ENCODE peak calls at places on chromosomes 13 and 19, in eight cellular contexts. One of them, this sample, is unnamed.

GRCh38 chr19:29779921-29780320 is 31.9 kb upstream of the CCNE1 start:
- DNase-seq in T-cell: no peak
- DNase-seq in CD14-positive monocyte: no peak
- DNase-seq in Daoy: no peak
- DNase-seq in GM04504: no peak
- DNase-seq in stimulated activated CD4-positive, alpha-beta T cell treated with anti-CD3 and anti-CD28 coated beads, Interleukin-4, amount 100 ng/mL, for 48 hours: no peak
- DNase-seq in AG09319: no peak
- DNase-seq in germinal center: no peak
- DNase-seq in this sample: no peak

GRCh38 chr19:37342753-37343152 is 28.1 kb upstream of the ZNF527 start:
- DNase-seq in germinal center: no peak
- DNase-seq in T-cell: no peak
- DNase-seq in Daoy: no peak
- DNase-seq in stimulated activated CD4-positive, alpha-beta T cell treated with anti-CD3 and anti-CD28 coated beads, Interleukin-4, amount 100 ng/mL, for 48 hours: no peak
- DNase-seq in CD14-positive monocyte: no peak
- DNase-seq in GM04504: no peak
- DNase-seq in AG09319: no peak
- DNase-seq in this sample: no peak

GRCh38 chr19:18972301-18972831 is 31.3 kb upstream of the HOMER3 start:
- DNase-seq in CD14-positive monocyte: peak
- DNase-seq in AG09319: peak
- DNase-seq in stimulated activated CD4-positive, alpha-beta T cell treated with anti-CD3 and anti-CD28 coated beads, Interleukin-4, amount 100 ng/mL, for 48 hours: no peak
- DNase-seq in T-cell: no peak
- DNase-seq in Daoy: peak
- DNase-seq in germinal center: no peak
- DNase-seq in GM04504: peak
- DNase-seq in this sample: no peak

GRCh38 chr19:7789447-7789846 is 26.4 kb downstream of the CLEC4M start:
- DNase-seq in Daoy: no peak
- DNase-seq in germinal center: peak
- DNase-seq in T-cell: peak
- DNase-seq in GM04504: no peak
- DNase-seq in AG09319: no peak
- DNase-seq in stimulated activated CD4-positive, alpha-beta T cell treated with anti-CD3 and anti-CD28 coated beads, Interleukin-4, amount 100 ng/mL, for 48 hours: no peak
- DNase-seq in CD14-positive monocyte: no peak
- DNase-seq in this sample: no peak

GRCh38 chr13:110546933-110547332 is 14.6 kb downstream of the RAB20 start:
- DNase-seq in stimulated activated CD4-positive, alpha-beta T cell treated with anti-CD3 and anti-CD28 coated beads, Interleukin-4, amount 100 ng/mL, for 48 hours: no peak
- DNase-seq in T-cell: no peak
- DNase-seq in CD14-positive monocyte: no peak
- DNase-seq in germinal center: no peak
- DNase-seq in Daoy: peak
- DNase-seq in GM04504: peak
- DNase-seq in AG09319: no peak
- DNase-seq in this sample: no peak

GRCh38 chr19:56949651-56950050 is 109.1 kb upstream of the PEG3 start:
- DNase-seq in Daoy: no peak
- DNase-seq in T-cell: no peak
- DNase-seq in germinal center: no peak
- DNase-seq in stimulated activated CD4-positive, alpha-beta T cell treated with anti-CD3 and anti-CD28 coated beads, Interleukin-4, amount 100 ng/mL, for 48 hours: no peak
- DNase-seq in CD14-positive monocyte: no peak
- DNase-seq in AG09319: no peak
- DNase-seq in GM04504: no peak
- DNase-seq in this sample: no peak

GRCh38 chr19:7869910-7870511 is 4.2 kb downstream of the PRR36 start:
- DNase-seq in AG09319: no peak
- DNase-seq in GM04504: no peak
- DNase-seq in Daoy: peak
- DNase-seq in CD14-positive monocyte: no peak
- DNase-seq in germinal center: peak
- DNase-seq in T-cell: peak
- DNase-seq in stimulated activated CD4-positive, alpha-beta T cell treated with anti-CD3 and anti-CD28 coated beads, Interleukin-4, amount 100 ng/mL, for 48 hours: peak
- DNase-seq in this sample: peak

GRCh38 chr13:41200126-41200525 is 5.8 kb upstream of the KBTBD7 start:
- DNase-seq in AG09319: no peak
- DNase-seq in Daoy: no peak
- DNase-seq in T-cell: no peak
- DNase-seq in germinal center: no peak
- DNase-seq in stimulated activated CD4-positive, alpha-beta T cell treated with anti-CD3 and anti-CD28 coated beads, Interleukin-4, amount 100 ng/mL, for 48 hours: no peak
- DNase-seq in CD14-positive monocyte: no peak
- DNase-seq in GM04504: no peak
- DNase-seq in this sample: no peak

GRCh38 chr13:113903361-113903760 is 39.5 kb upstream of the GAS6 start:
- DNase-seq in Daoy: no peak
- DNase-seq in stimulated activated CD4-positive, alpha-beta T cell treated with anti-CD3 and anti-CD28 coated beads, Interleukin-4, amount 100 ng/mL, for 48 hours: no peak
- DNase-seq in CD14-positive monocyte: no peak
- DNase-seq in GM04504: peak
- DNase-seq in AG09319: no peak
- DNase-seq in germinal center: no peak
- DNase-seq in T-cell: no peak
- DNase-seq in this sample: no peak